ENCODE peak calls at places on chromosomes 5 and 9, in nine cellular contexts. R is GM18507; F is activated CD4-positive, alpha-beta T cell treated with anti-CD3 and anti-CD28 coated beads, Interleukin-2, amount 50 U/mL, for 1 hour; B is SW 1271; A is NCI-H345; D is BE2C; W is HTR-8/SVneo; O is ecto neural progenitor cell; Y is DMS53. M is an unnamed sample.

GRCh38 chr5:159038907-159039306 is 60.8 kb downstream of the EBF1 start:
- DNase-seq in R (no peak), F (no peak), B (no peak), A (no peak), D (no peak), W (no peak), O (no peak), Y (no peak), M (no peak)

GRCh38 chr9:12774861-12775367 is at the start of gene LURAP1L:
- DNase-seq in R (no peak), F (no peak), B (peak), A (peak), D (peak), W (peak), O (peak), Y (peak), M (peak)

GRCh38 chr5:64923151-64923685 is 154.5 kb downstream of the CWC27 start:
- DNase-seq in R (no peak), F (no peak), B (no peak), A (no peak), D (peak), W (no peak), O (no peak), Y (no peak), M (no peak)

GRCh38 chr5:11906495-11906894 is 2.2 kb upstream of the CTNND2 start:
- DNase-seq in R (no peak), F (no peak), B (no peak), A (no peak), D (no peak), W (no peak), O (no peak), Y (no peak), M (no peak)

GRCh38 chr9:86783884-86784283 is 163.4 kb downstream of the GAS1 start:
- DNase-seq in R (no peak), F (no peak), B (no peak), A (no peak), D (no peak), W (no peak), O (no peak), Y (no peak), M (no peak)

GRCh38 chr5:147417133-147417813 is 92.6 kb downstream of the DPYSL3 start:
- DNase-seq in R (no peak), F (no peak), B (no peak), A (peak), D (no peak), W (no peak), O (no peak), Y (peak), M (no peak)

GRCh38 chr9:90078988-90079457 is 474.2 kb downstream of the GADD45G start:
- DNase-seq in R (no peak), F (no peak), B (no peak), A (no peak), D (no peak), W (no peak), O (no peak), Y (no peak), M (no peak)

GRCh38 chr9:14270358-14271077 is 43.4 kb downstream of the NFIB start:
- DNase-seq in R (no peak), F (no peak), B (no peak), A (no peak), D (peak), W (no peak), O (no peak), Y (no peak), M (no peak)

GRCh38 chr5:163978897-163979296 is 473.5 kb downstream of the MAT2B start:
- DNase-seq in R (no peak), F (no peak), B (no peak), A (no peak), D (peak), W (no peak), O (no peak), Y (peak), M (no peak)